ENCODE peak calls at places on chromosomes 4 and X, in nine cellular contexts. Y is choroid plexus epithelial cell, J is type B pancreatic cell, D is colonic mucosa, K is cardiac fibroblast, P is ascending aorta, S is psoas muscle, O is stomach, Q is PC-9. H is an unnamed sample.

GRCh38 chrX:85992811-85993229 is 54.5 kb downstream of the CHM start:
- DNase-seq in P (no peak), S (no peak), O (no peak), Y (peak; percentile 56), J (no peak), D (no peak), K (peak; percentile 29), Q (peak; percentile 82), H (no peak)

GRCh38 chr4:143404555-143404954 is 67.9 kb downstream of the GAB1 start:
- DNase-seq in J (no peak), Q (no peak), K (no peak), S (no peak), P (no peak), O (no peak), Y (peak; percentile 25), D (no peak), H (no peak)

GRCh38 chr4:48049483-48049882 is 32.9 kb downstream of the NIPAL1 start:
- DNase-seq in O (no peak), K (no peak), S (no peak), D (no peak), P (no peak), Q (no peak), J (no peak), Y (no peak), H (no peak)

GRCh38 chrX:18828832-18829404 is 121.5 kb downstream of the PPEF1 start:
- DNase-seq in J (no peak), Y (peak; percentile 9), D (no peak), S (no peak), P (no peak), K (no peak), Q (no peak), O (no peak), H (no peak)

GRCh38 chr4:40038972-40039371 is 17.7 kb upstream of the N4BP2 start:
- DNase-seq in Q (peak; percentile 85), S (no peak), P (no peak), K (no peak), J (no peak), Y (no peak), O (no peak), D (no peak), H (no peak)

GRCh38 chrX:23811135-23811781 is 28.3 kb downstream of the SAT1 start:
- DNase-seq in O (no peak), Q (no peak), J (no peak), D (no peak), S (no peak), K (peak; percentile 19), Y (peak; percentile 26), P (no peak), H (no peak)

GRCh38 chr4:13750594-13750993 is 123.1 kb upstream of the BOD1L1 start:
- DNase-seq in J (no peak), O (no peak), Y (no peak), P (no peak), K (no peak), S (no peak), D (no peak), Q (peak; percentile 51), H (no peak)

GRCh38 chr4:74109116-74109791 is 10.3 kb upstream of the CXCL2 start:
- DNase-seq in D (peak; percentile 56), J (no peak), Y (peak; percentile 98), P (no peak), K (peak; percentile 97), O (no peak), S (peak; percentile 54), Q (peak; percentile 87), H (no peak)

GRCh38 chr4:3250956-3251690 is 2.2 kb downstream of the MSANTD1 start:
- DNase-seq in Y (peak; percentile 29), K (no peak), P (no peak), Q (no peak), O (no peak), S (peak; percentile 44), J (no peak), D (no peak), H (peak; percentile 64)

GRCh38 chr4:163175971-163176958 is 9.6 kb upstream of the NAF1 start:
- DNase-seq in Y (no peak), S (no peak), D (no peak), K (no peak), O (no peak), Q (no peak), P (no peak), J (no peak), H (no peak)

GRCh38 chr4:157978680-157979361 is 194.0 kb downstream of the GASK1B start:
- DNase-seq in S (peak; percentile 51), D (peak; percentile 27), J (no peak), K (peak; percentile 81), Q (no peak), P (peak; percentile 72), O (peak; percentile 26), Y (peak; percentile 79), H (no peak)

GRCh38 chr4:56728512-56728911 is 47.4 kb upstream of the HOPX start:
- DNase-seq in Q (no peak), P (no peak), J (no peak), O (peak; percentile 34), Y (peak; percentile 98), D (peak; percentile 87), S (no peak), K (peak; percentile 96), H (no peak)

GRCh38 chr4:90845777-90846176 is 718.6 kb downstream of the CCSER1 start:
- DNase-seq in Q (no peak), J (no peak), O (no peak), K (peak; percentile 2), Y (peak; percentile 39), P (no peak), S (no peak), D (no peak), H (no peak)

GRCh38 chrX:83511208-83511607 is 3.1 kb downstream of the POU3F4 start:
- DNase-seq in D (no peak), J (no peak), K (no peak), O (no peak), Y (no peak), Q (no peak), S (no peak), P (no peak), H (no peak)

DNA sequence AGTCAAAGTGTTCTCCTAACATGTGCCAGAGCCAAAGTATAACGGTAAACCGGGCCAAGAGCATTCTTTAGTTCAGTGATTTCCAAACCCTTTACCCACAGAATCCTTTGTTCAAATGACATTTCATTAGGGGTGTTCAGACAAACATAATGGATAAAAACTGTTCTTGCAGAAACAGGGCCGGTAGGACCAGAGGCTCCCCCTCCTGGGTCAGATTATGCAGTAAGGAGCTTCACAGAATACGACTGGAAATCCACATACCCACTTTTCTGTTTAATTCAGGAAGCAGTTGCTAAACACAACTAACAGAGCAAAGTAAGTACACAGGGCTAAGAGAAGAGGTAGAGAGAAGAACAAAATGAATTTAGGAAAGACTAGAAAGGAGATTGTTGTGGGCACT is 46.6 kb upstream of the TMEM184C start:
- DNase-seq in O (no peak), K (peak; percentile 63), P (no peak), Q (no peak), Y (peak; percentile 73), D (no peak), S (no peak), J (no peak), H (no peak)
- TF ChIP-seq CTCF in O (no peak), K (no peak), P (peak; percentile 35), Q (no peak), Y (peak; percentile 65), D (no peak), S (no peak), J (no peak), H (peak; percentile 49)

DNA sequence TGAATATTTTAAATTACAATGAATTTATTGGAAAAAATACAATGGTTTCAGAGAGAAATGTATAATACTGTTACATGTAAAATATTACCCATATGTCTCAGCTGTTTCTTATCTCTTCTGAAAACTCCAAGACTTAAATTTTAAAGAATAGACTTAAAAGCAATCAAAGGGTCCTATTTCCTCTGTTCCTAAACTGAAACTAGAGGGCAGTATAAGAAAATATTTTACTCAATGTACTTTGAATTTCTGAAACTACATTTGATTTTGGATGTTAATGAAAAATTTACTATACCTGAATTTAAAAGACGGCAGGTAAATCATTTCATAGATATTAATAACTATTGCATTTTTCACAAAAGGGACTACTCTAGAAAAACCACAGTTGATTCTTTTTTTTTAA is 200.2 kb downstream of the LRBA start:
- DNase-seq in Y (peak; percentile 21), K (peak; percentile 3), D (no peak), Q (no peak), P (no peak), O (no peak), S (no peak), J (no peak), H (no peak)
- TF ChIP-seq CTCF in Y (no peak), K (no peak), D (no peak), Q (no peak), P (no peak), O (no peak), S (no peak), J (no peak), H (peak; percentile 68)

GRCh38 chrX:107537815-107538214 is 88.4 kb downstream of the FRMPD3 start:
- DNase-seq in O (peak; percentile 26), D (peak; percentile 27), Y (peak; percentile 67), Q (peak; percentile 52), J (no peak), K (peak; percentile 61), S (no peak), P (no peak), H (no peak)
- TF ChIP-seq CTCF in O (no peak), D (no peak), Y (peak; percentile 69), Q (peak; percentile 88), J (peak; percentile 56), K (peak; percentile 61), S (peak; percentile 22), P (peak; percentile 38), H (peak; percentile 78)

GRCh38 chrX:155023907-155024833 is 1.6 kb upstream of the F8 start:
- DNase-seq in J (no peak), D (no peak), Q (no peak), P (no peak), O (no peak), K (no peak), S (no peak), Y (no peak), H (no peak)
- TF ChIP-seq CTCF in J (no peak), D (no peak), Q (no peak), P (no peak), O (no peak), K (no peak), S (no peak), Y (no peak), H (no peak)

GRCh38 chr4:62901101-62901500 is 1508.1 kb downstream of the TECRL start:
- DNase-seq in J (no peak), Q (no peak), O (no peak), K (no peak), D (no peak), S (no peak), Y (no peak), P (no peak), H (no peak)
- TF ChIP-seq CTCF in J (no peak), Q (no peak), O (no peak), K (no peak), D (no peak), S (no peak), Y (no peak), P (no peak), H (peak; percentile 9)